ENCODE peak calls at places on chromosomes 16 and 17, in eight cellular contexts. E is choroid plexus epithelial cell; Z is activated T-cell treated with anti-CD3 and anti-CD28 coated beads for 1 hour; M is NCI-H345; A is epithelial cell of proximal tubule; Q is activated naive CD8-positive, alpha-beta T cell treated with anti-CD3 and anti-CD28 coated beads for 36 hours; J is NCI-H1930; O is stimulated activated CD4-positive, alpha-beta T cell treated with anti-CD3 and anti-CD28 coated beads, TNF-alpha, amount 100 ng/mL, for 4 hours. V is an unnamed sample.
A peak's percentile ranks its signal among the peaks of the same experiment; 100 is the strongest.

GRCh38 chr16:25257956-25258855 is 561 bp upstream of the ZKSCAN2 start:
- DNase-seq in M (peak; percentile 92), E (peak; percentile 88), Q (peak; percentile 82), J (peak; percentile 92), Z (peak; percentile 59), O (peak; percentile 46), A (peak; percentile 44), V (peak; percentile 92)

GRCh38 chr17:45574376-45574775 is 83.9 kb upstream of the PLEKHM1 start:
- DNase-seq in E (peak; percentile 26), Z (no peak), O (no peak), M (no peak), A (no peak), J (no peak), Q (no peak), V (no peak)

GRCh38 chr17:31274252-31274651 is 22.8 kb downstream of the OMG start:
- DNase-seq in J (no peak), Q (no peak), Z (no peak), O (no peak), A (no peak), E (peak; percentile 87), M (no peak), V (no peak)

GRCh38 chr17:8366231-8366630 is 10.3 kb downstream of the KRABD2 start:
- DNase-seq in A (no peak), M (no peak), E (peak; percentile 75), Q (no peak), J (no peak), Z (no peak), O (no peak), V (no peak)

GRCh38 chr16:28930652-28931051 is 1.1 kb upstream of the CD19 start:
- DNase-seq in O (no peak), J (no peak), Z (no peak), M (no peak), Q (no peak), E (no peak), A (no peak), V (no peak)

GRCh38 chr16:29712770-29713169 is 33.0 kb downstream of the C16orf54 start:
- DNase-seq in Z (no peak), E (no peak), M (no peak), O (no peak), Q (no peak), J (no peak), A (no peak), V (no peak)

GRCh38 chr16:68893710-68894705 is 50.7 kb downstream of the TANGO6 start:
- DNase-seq in E (peak; percentile 60), A (no peak), O (no peak), M (no peak), J (no peak), Q (no peak), Z (no peak), V (no peak)

GRCh38 chr17:45150911-45151809 is 2.9 kb downstream of the HEXIM1 start:
- DNase-seq in A (no peak), Z (no peak), J (no peak), E (no peak), M (no peak), O (no peak), Q (no peak), V (no peak)

GRCh38 chr17:44362479-44362963 is 1.1 kb downstream of the FAM171A2 start:
- DNase-seq in Q (no peak), E (no peak), A (no peak), M (no peak), O (no peak), J (no peak), Z (no peak), V (no peak)

GRCh38 chr16:57730771-57731730 is 4.5 kb upstream of the KATNB1 start:
- DNase-seq in A (no peak), Z (no peak), M (no peak), J (no peak), Q (no peak), E (no peak), O (no peak), V (no peak)

GRCh38 chr16:13766334-13766733 is 153.6 kb upstream of the ERCC4 start:
- DNase-seq in J (no peak), Z (no peak), E (no peak), M (no peak), O (no peak), Q (no peak), A (no peak), V (no peak)

GRCh38 chr17:81868674-81869220 is 2.4 kb downstream of the ARHGDIA start:
- DNase-seq in Q (peak; percentile 18), J (no peak), A (no peak), Z (no peak), O (no peak), E (peak; percentile 92), M (no peak), V (peak; percentile 78)

GRCh38 chr16:26952411-26952810 is 114.3 kb upstream of the C16orf82 start:
- DNase-seq in Z (no peak), Q (no peak), M (no peak), A (no peak), E (no peak), J (no peak), O (no peak), V (no peak)

GRCh38 chr16:47519037-47519436 is 57.9 kb downstream of the PHKB start:
- DNase-seq in J (no peak), O (no peak), E (no peak), A (no peak), Z (no peak), M (no peak), Q (no peak), V (no peak)

GRCh38 chr16:50114357-50115129 is 38.6 kb upstream of the TENT4B start:
- DNase-seq in Q (no peak), M (no peak), Z (no peak), A (no peak), O (no peak), E (no peak), J (no peak), V (no peak)

GRCh38 chr17:48856122-48856821 is 25.4 kb downstream of the CALCOCO2 start:
- DNase-seq in A (no peak), O (no peak), J (no peak), E (no peak), Z (no peak), M (no peak), Q (no peak), V (no peak)

GRCh38 chr17:59373879-59374495 is 42.5 kb downstream of the YPEL2 start:
- DNase-seq in O (no peak), A (no peak), Q (no peak), M (no peak), Z (no peak), J (no peak), E (peak; percentile 98), V (no peak)

GRCh38 chr17:45431531-45432404 is 902 bp downstream of the ARHGAP27 start:
- DNase-seq in M (peak; percentile 90), J (peak; percentile 39), Q (peak; percentile 87), Z (peak; percentile 61), A (no peak), E (peak; percentile 20), O (peak; percentile 38), V (peak; percentile 67)

GRCh38 chr17:21125862-21126261 is 902 bp upstream of the DHRS7B start:
- DNase-seq in Q (peak; percentile 34), J (no peak), Z (peak; percentile 43), M (no peak), O (peak; percentile 44), A (no peak), E (no peak), V (no peak)

GRCh38 chr17:32805029-32805976 is 71.6 kb downstream of the MYO1D start:
- DNase-seq in J (no peak), M (no peak), Q (no peak), E (no peak), Z (no peak), O (no peak), A (no peak), V (no peak)

GRCh38 chr17:9272506-9272905 is 251.2 kb downstream of the NTN1 start:
- DNase-seq in A (no peak), M (no peak), J (no peak), Q (no peak), O (no peak), Z (no peak), E (no peak), V (no peak)

GRCh38 chr16:88864099-88864498 is 2.4 kb downstream of the PABPN1L start:
- DNase-seq in O (no peak), J (no peak), Z (no peak), A (no peak), E (no peak), M (no peak), Q (no peak), V (no peak)

GRCh38 chr16:80680839-80681238 is 123.6 kb downstream of the CDYL2 start:
- DNase-seq in E (no peak), Z (no peak), A (no peak), J (no peak), Q (no peak), M (no peak), O (no peak), V (no peak)

GRCh38 chr17:50065056-50065455 is 9.1 kb downstream of the ITGA3 start:
- DNase-seq in M (no peak), E (no peak), Z (no peak), Q (no peak), A (no peak), O (no peak), J (no peak), V (no peak)

GRCh38 chr17:50620237-50620636 is 14.4 kb upstream of the ABCC3 start:
- DNase-seq in A (no peak), O (no peak), J (no peak), E (no peak), Q (no peak), Z (no peak), M (no peak), V (no peak)

GRCh38 chr16:29819506-29819905 is 756 bp upstream of the MVP start:
- DNase-seq in Z (no peak), J (no peak), Q (no peak), O (no peak), A (no peak), E (peak; percentile 23), M (no peak), V (no peak)

GRCh38 chr16:87318158-87318644 is 1.0 kb upstream of the C16orf95 start:
- DNase-seq in Z (no peak), E (peak; percentile 14), J (no peak), A (no peak), Q (no peak), M (no peak), O (no peak), V (peak; percentile 55)

GRCh38 chr17:16516594-16517018 is 24.6 kb upstream of the LRRC75A start:
- DNase-seq in A (peak; percentile 25), O (no peak), Q (no peak), J (no peak), M (peak; percentile 47), E (peak; percentile 81), Z (no peak), V (peak; percentile 38)

GRCh38 chr17:45265823-45266222 is 3.9 kb upstream of the SPATA32 start:
- DNase-seq in E (peak; percentile 72), Q (no peak), O (no peak), J (no peak), Z (no peak), A (peak; percentile 74), M (no peak), V (peak; percentile 76)

GRCh38 chr17:78528541-78528940 is 48.7 kb downstream of the DNAH17 start:
- DNase-seq in Q (no peak), J (peak; percentile 45), Z (no peak), A (no peak), E (no peak), O (no peak), M (peak; percentile 96), V (no peak)

GRCh38 chr17:66348605-66349165 is 46.3 kb downstream of the PRKCA start:
- DNase-seq in E (peak; percentile 84), A (peak; percentile 75), M (peak; percentile 29), O (no peak), Z (no peak), J (no peak), Q (no peak), V (no peak)

GRCh38 chr17:41614098-41614497 is 1.5 kb upstream of the KRT16 start:
- DNase-seq in M (no peak), O (no peak), Z (no peak), E (no peak), J (no peak), Q (no peak), A (no peak), V (no peak)

GRCh38 chr16:68037820-68038597 is 14.9 kb downstream of the DUS2 start:
- DNase-seq in Z (no peak), O (no peak), A (no peak), J (no peak), Q (no peak), E (no peak), M (no peak), V (no peak)

GRCh38 chr16:3147046-3147756 is 12.4 kb downstream of the ZNF213 start:
- DNase-seq in Q (no peak), M (no peak), A (no peak), J (no peak), E (no peak), O (no peak), Z (no peak), V (no peak)